ENCODE peak calls at places on chromosomes 5 and 9, in four cellular contexts. One of them, this sample, is unnamed.

GRCh38 chr9:105439428-105439827 is 8.4 kb upstream of the FSD1L start:
- DNase-seq in activated CD8-positive, alpha-beta memory T cell treated with anti-CD3 and anti-CD28 coated beads for 48 hours: no peak
- DNase-seq in RCC 7860: no peak
- DNase-seq in Ammon's horn: no peak
- DNase-seq in this sample: no peak

GRCh38 chr5:55062039-55062779 is 38.2 kb downstream of the GZMK start:
- DNase-seq in activated CD8-positive, alpha-beta memory T cell treated with anti-CD3 and anti-CD28 coated beads for 48 hours: peak; percentile 31
- DNase-seq in RCC 7860: no peak
- DNase-seq in Ammon's horn: no peak
- DNase-seq in this sample: no peak

GRCh38 chr5:38607396-38607795 is 51.0 kb upstream of the LIFR start:
- DNase-seq in activated CD8-positive, alpha-beta memory T cell treated with anti-CD3 and anti-CD28 coated beads for 48 hours: no peak
- DNase-seq in RCC 7860: peak; percentile 86
- DNase-seq in Ammon's horn: no peak
- DNase-seq in this sample: no peak

GRCh38 chr5:10673407-10673806 is 87.6 kb downstream of the DAP start:
- DNase-seq in activated CD8-positive, alpha-beta memory T cell treated with anti-CD3 and anti-CD28 coated beads for 48 hours: no peak
- DNase-seq in RCC 7860: no peak
- DNase-seq in Ammon's horn: no peak
- DNase-seq in this sample: no peak

GRCh38 chr9:107559499-107560086 is 70.0 kb upstream of the KLF4 start:
- DNase-seq in activated CD8-positive, alpha-beta memory T cell treated with anti-CD3 and anti-CD28 coated beads for 48 hours: no peak
- DNase-seq in RCC 7860: no peak
- DNase-seq in Ammon's horn: no peak
- DNase-seq in this sample: no peak

GRCh38 chr5:117220730-117221129 is 646.1 kb upstream of the SEMA6A start:
- DNase-seq in activated CD8-positive, alpha-beta memory T cell treated with anti-CD3 and anti-CD28 coated beads for 48 hours: no peak
- DNase-seq in RCC 7860: no peak
- DNase-seq in Ammon's horn: no peak
- DNase-seq in this sample: peak; percentile 30

GRCh38 chr9:4147476-4148214 is 152.2 kb downstream of the GLIS3 start:
- DNase-seq in activated CD8-positive, alpha-beta memory T cell treated with anti-CD3 and anti-CD28 coated beads for 48 hours: no peak
- DNase-seq in RCC 7860: peak; percentile 80
- DNase-seq in Ammon's horn: peak; percentile 25
- DNase-seq in this sample: no peak

GRCh38 chr9:91905958-91906585 is 44.0 kb downstream of the ROR2 start:
- DNase-seq in activated CD8-positive, alpha-beta memory T cell treated with anti-CD3 and anti-CD28 coated beads for 48 hours: peak; percentile 18
- DNase-seq in RCC 7860: peak; percentile 13
- DNase-seq in Ammon's horn: peak; percentile 65
- DNase-seq in this sample: no peak

GRCh38 chr5:173963107-173963506 is 25.9 kb upstream of the C5orf47 start:
- DNase-seq in activated CD8-positive, alpha-beta memory T cell treated with anti-CD3 and anti-CD28 coated beads for 48 hours: no peak
- DNase-seq in RCC 7860: peak; percentile 13
- DNase-seq in Ammon's horn: peak; percentile 55
- DNase-seq in this sample: no peak

GRCh38 chr5:139419226-139419625 is 15.3 kb upstream of the SPATA24 start:
- DNase-seq in activated CD8-positive, alpha-beta memory T cell treated with anti-CD3 and anti-CD28 coated beads for 48 hours: no peak
- DNase-seq in RCC 7860: no peak
- DNase-seq in Ammon's horn: no peak
- DNase-seq in this sample: no peak

GRCh38 chr9:109556061-109556460 is 58.0 kb upstream of the PTPN3 start:
- DNase-seq in activated CD8-positive, alpha-beta memory T cell treated with anti-CD3 and anti-CD28 coated beads for 48 hours: no peak
- DNase-seq in RCC 7860: no peak
- DNase-seq in Ammon's horn: no peak
- DNase-seq in this sample: no peak

GRCh38 chr9:130352586-130353285 is 87.2 kb downstream of the HMCN2 start:
- DNase-seq in activated CD8-positive, alpha-beta memory T cell treated with anti-CD3 and anti-CD28 coated beads for 48 hours: no peak
- DNase-seq in RCC 7860: no peak
- DNase-seq in Ammon's horn: no peak
- DNase-seq in this sample: no peak

GRCh38 chr5:170139786-170140335 is 34.2 kb downstream of the FOXI1 start:
- DNase-seq in activated CD8-positive, alpha-beta memory T cell treated with anti-CD3 and anti-CD28 coated beads for 48 hours: no peak
- DNase-seq in RCC 7860: no peak
- DNase-seq in Ammon's horn: no peak
- DNase-seq in this sample: no peak

GRCh38 chr5:16013334-16014065 is 166.1 kb downstream of the MARCHF11 start:
- DNase-seq in activated CD8-positive, alpha-beta memory T cell treated with anti-CD3 and anti-CD28 coated beads for 48 hours: no peak
- DNase-seq in RCC 7860: peak; percentile 17
- DNase-seq in Ammon's horn: no peak
- DNase-seq in this sample: peak; percentile 11

GRCh38 chr5:159422371-159422770 is 92.1 kb upstream of the IL12B start:
- DNase-seq in activated CD8-positive, alpha-beta memory T cell treated with anti-CD3 and anti-CD28 coated beads for 48 hours: no peak
- DNase-seq in RCC 7860: no peak
- DNase-seq in Ammon's horn: peak; percentile 28
- DNase-seq in this sample: no peak

GRCh38 chr9:1018121-1018520 is 32.0 kb upstream of the DMRT2 start:
- DNase-seq in activated CD8-positive, alpha-beta memory T cell treated with anti-CD3 and anti-CD28 coated beads for 48 hours: no peak
- DNase-seq in RCC 7860: no peak
- DNase-seq in Ammon's horn: no peak
- DNase-seq in this sample: peak; percentile 33